ENCODE peak calls at places on chromosomes 7 and 10, in nine cellular contexts. W is H1, D is esophagus muscularis mucosa, C is endothelial cell of umbilical vein, J is HCT116, H is spleen, T is transverse colon, K is stomach, O is sigmoid colon. G is an unnamed sample. For H3K4me1, the result is how much of the 10 kb centered on the place peaks cover.

GRCh38 chr7:102024769-102025391 is 207.5 kb downstream of the CUX1 start:
- DNase-seq in W (no peak), D (no peak), C (no peak), J (no peak), H (peak), T (peak), K (no peak), O (no peak), G (no peak)

GRCh38 chr7:88106430-88106829 is 113.4 kb downstream of the SRI start:
- DNase-seq in W (no peak), D (no peak), C (no peak), J (no peak), H (no peak), T (no peak), K (no peak), O (no peak), G (no peak)

GRCh38 chr10:113897693-113898618 is 43.5 kb downstream of the NHLRC2 start:
- DNase-seq in W (no peak), D (no peak), C (no peak), J (no peak), H (no peak), T (no peak), K (no peak), O (no peak), G (no peak)

GRCh38 chr7:151320263-151320845 is 21.3 kb upstream of the NUB1 start:
- DNase-seq in W (no peak), D (no peak), C (no peak), J (no peak), H (no peak), T (no peak), K (no peak), O (no peak), G (no peak)

GRCh38 chr10:58152698-58153263 is 114.9 kb downstream of the IPMK start:
- DNase-seq in W (peak), D (no peak), C (peak), J (peak), H (no peak), T (peak), K (peak), O (no peak), G (no peak)

GRCh38 chr10:132712291-132712690 is 73.7 kb downstream of the NKX6-2 start:
- DNase-seq in W (no peak), D (no peak), C (no peak), J (no peak), H (peak), T (no peak), K (no peak), O (peak), G (peak)

GRCh38 chr7:137418841-137419240 is 75.3 kb upstream of the PTN start:
- DNase-seq in W (no peak), D (no peak), C (no peak), J (no peak), H (no peak), T (no peak), K (no peak), O (no peak), G (no peak)

GRCh38 chr7:360454-361100 is 70.6 kb downstream of the FOXL3 start:
- DNase-seq in W (no peak), D (no peak), C (no peak), J (no peak), H (peak), T (no peak), K (no peak), O (peak), G (no peak)

GRCh38 chr7:867406-868188 is 8.8 kb upstream of the GET4 start:
- DNase-seq in W (no peak), D (no peak), C (peak), J (no peak), H (peak), T (peak), K (peak), O (peak), G (no peak)

GRCh38 chr10:70540789-70541360 is 61.7 kb downstream of the PRF1 start:
- DNase-seq in W (no peak), D (no peak), C (no peak), J (no peak), H (no peak), T (no peak), K (no peak), O (no peak), G (no peak)

GRCh38 chr7:44348851-44349781 is 23.7 kb upstream of the CAMK2B start:
- DNase-seq in W (no peak), D (no peak), C (no peak), J (no peak), H (no peak), T (no peak), K (no peak), O (no peak), G (no peak)

GRCh38 chr10:110739811-110740271 is 95.7 kb downstream of the RBM20 start:
- DNase-seq in W (no peak), D (no peak), C (no peak), J (peak), H (no peak), T (no peak), K (no peak), O (no peak), G (no peak)

GRCh38 chr7:72268090-72268489 is 144.0 kb downstream of the CALN1 start:
- DNase-seq in W (no peak), D (no peak), C (no peak), J (no peak), H (no peak), T (no peak), K (no peak), O (no peak), G (no peak)

GRCh38 chr7:150357277-150357676 is 11.3 kb upstream of the REPIN1 start:
- DNase-seq in W (no peak), D (no peak), C (no peak), J (no peak), H (peak), T (no peak), K (no peak), O (peak), G (no peak)

GRCh38 chr10:131354380-131354779 is 42.9 kb upstream of the TCERG1L start:
- DNase-seq in W (peak), D (peak), C (no peak), J (no peak), H (no peak), T (no peak), K (no peak), O (no peak), G (no peak)

GRCh38 chr7:99395616-99396327 is 12.6 kb downstream of the PDAP1 start:
- DNase-seq in W (no peak), D (no peak), C (no peak), J (no peak), H (no peak), T (no peak), K (no peak), O (no peak), G (no peak)

GRCh38 chr7:99398891-99399445 is 9.4 kb downstream of the PDAP1 start:
- DNase-seq in W (no peak), D (no peak), C (no peak), J (no peak), H (no peak), T (no peak), K (no peak), O (no peak), G (no peak)

GRCh38 chr7:99399597-99399996 is 8.8 kb downstream of the PDAP1 start:
- DNase-seq in W (no peak), D (no peak), C (no peak), J (no peak), H (no peak), T (no peak), K (no peak), O (no peak), G (no peak)

GRCh38 chr7:99397632-99397983 is 10.8 kb downstream of the PDAP1 start:
- DNase-seq in W (no peak), D (no peak), C (no peak), J (no peak), H (no peak), T (no peak), K (no peak), O (no peak), G (no peak)

GRCh38 chr7:99396914-99397631 is 11.3 kb downstream of the PDAP1 start:
- DNase-seq in W (no peak), D (no peak), C (no peak), J (no peak), H (no peak), T (no peak), K (no peak), O (no peak), G (no peak)
- TF ChIP-seq POLR2AphosphoS5 in W (peak), D (no peak), C (no peak), J (peak), H (no peak), T (no peak), K (no peak), O (no peak), G (no peak)

DNA sequence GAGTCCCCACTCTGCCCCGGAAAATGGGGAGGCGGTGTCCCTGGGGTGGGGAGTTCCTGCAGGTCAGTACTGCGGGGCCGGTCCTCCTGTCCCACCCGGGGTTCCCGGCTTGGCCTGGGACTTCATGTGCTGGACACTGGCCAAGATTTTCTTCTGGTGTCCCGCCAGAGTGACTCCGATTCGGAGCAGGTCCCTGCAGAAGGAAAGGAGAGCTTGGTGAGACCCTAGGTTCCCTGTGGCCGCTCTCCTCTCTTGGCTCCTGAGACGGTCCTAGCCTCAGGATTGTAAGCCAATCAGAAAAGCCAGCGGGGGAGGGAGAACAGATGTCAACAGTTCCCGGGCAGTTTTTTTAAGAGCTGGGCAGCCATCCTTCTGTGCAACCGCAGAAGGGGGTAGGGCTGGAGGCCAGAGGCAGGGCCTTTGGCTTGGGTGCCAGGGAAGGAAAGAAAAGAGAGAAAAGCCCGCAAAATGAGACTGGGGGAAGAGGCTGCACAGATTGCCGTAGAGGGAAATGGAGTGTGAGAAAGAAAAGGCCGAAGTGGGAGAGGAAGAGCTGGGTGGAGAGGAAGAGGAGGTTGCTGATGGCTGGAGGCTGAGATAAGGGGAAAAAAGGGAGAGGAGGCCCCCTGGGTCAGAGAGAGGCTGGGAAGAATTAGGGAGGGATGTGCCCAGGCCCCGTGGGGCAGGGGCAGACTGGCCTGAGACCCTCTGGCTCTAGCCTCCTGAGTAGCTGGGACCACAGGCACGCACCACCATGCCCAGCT is 23.7 kb downstream of the EPHB4 start:
- DNase-seq in W (peak), D (peak), C (peak), J (no peak), H (peak), T (peak), K (peak), O (peak), G (no peak)
- H3K4me1 ChIP-seq in W (under half), D (half or more), C (under half), J (under half), H (under half), T (under half), K (under half), O (under half), G (under half)

DNA sequence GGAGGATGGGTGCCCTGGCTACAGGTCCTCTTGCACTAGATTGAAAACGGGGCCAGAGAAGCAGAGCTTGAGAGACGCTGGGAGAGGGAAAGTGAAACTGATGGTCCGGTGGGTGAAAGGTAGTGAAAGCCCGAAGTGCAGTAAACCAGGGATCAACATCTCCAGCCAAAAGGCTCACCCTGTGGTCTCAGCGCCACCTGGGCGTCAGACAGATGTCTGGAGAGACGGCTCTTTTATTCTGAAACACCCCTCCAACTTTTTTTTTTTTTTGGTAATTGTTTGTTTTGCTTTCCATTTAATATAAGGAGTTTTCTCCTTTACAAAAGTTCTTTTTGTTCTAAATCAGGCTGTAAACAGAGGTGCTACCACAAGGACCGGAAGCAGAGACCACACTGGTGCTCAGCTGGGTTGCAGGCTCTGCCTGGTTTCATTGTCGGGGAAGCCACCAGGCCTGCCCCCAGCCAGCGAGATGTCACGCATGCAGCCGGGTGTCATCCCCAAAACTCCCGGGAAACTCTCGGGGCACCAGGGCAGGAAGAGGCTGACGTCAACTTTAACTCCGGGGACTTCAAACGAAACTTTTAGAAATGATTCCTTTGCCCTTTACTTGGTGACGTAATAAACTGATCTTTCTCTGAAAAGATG is 11.2 kb downstream of the IL2RA start:
- DNase-seq in W (no peak), D (peak), C (no peak), J (no peak), H (peak), T (peak), K (peak), O (peak), G (no peak)
- TF ChIP-seq POLR2A in W (no peak), D (no peak), C (no peak), J (no peak), H (no peak), T (no peak), K (no peak), O (no peak), G (no peak)

DNA sequence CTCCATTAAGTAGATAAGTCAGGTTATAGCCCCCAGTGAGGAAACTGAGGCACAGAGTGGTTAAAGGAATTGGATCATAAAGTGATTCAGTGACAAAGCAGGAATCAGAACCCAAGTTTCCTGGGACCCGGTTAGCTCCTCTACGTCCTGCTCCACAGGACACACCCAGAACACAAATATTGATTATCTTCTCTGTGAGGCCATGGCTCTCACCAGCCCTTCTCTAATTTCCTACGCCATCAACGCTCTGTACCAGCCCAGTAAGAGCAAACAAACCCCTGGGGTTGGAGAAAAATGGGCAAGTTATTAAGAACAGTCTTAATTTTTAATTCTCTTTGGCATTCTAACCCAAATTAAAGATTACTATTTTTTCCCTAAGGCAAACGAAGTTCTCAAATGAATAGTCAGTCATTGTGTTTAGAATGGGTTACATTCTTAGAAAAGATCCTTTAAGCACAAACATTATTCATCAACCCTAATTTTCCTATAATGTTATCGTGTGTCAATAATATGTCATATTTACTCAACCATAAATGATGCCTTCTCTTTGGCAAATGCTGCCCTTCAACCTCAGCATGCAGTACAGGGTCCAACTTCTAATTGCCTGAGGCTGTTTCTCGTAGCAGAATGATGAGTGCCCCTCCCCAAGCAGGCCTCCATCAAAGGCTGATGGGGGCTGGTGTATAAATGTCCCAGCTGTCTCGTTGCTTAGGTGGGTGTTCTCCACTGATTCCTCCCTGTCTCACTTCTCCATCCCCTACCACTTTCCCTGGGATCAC is 25.4 kb upstream of the TM9SF3 start:
- DNase-seq in W (no peak), D (no peak), C (no peak), J (no peak), H (no peak), T (peak), K (no peak), O (no peak), G (no peak)
- TF ChIP-seq POLR2AphosphoS5 in W (no peak), D (no peak), C (no peak), J (no peak), H (no peak), T (no peak), K (no peak), O (no peak), G (no peak)

DNA sequence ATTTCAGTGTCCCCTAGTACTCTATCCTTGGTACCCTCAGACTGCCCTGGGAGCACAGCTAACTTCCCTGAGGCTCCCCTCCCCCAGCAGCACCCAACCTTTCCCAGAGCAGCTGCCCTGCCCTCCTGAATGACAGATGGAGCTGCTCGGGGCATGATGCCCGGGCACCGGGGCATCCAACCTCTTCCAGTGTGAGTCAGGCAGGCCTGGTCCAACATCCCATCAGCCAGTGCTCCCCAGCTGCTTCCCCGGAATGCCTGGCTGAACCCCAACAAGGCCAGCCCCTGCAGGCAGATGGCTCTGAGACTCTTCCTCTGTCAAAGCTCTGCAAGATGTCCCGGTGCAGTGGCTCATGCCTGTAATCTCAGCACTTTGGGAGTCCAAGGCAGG is 11.9 kb upstream of the TSPAN15 start:
- DNase-seq in W (no peak), D (no peak), C (no peak), J (no peak), H (peak), T (peak), K (no peak), O (peak), G (peak)
- H3K4me1 ChIP-seq in W (under half), D (under half), C (under half), J (under half), H (under half), T (under half), K (under half), O (under half), G (under half)

G was measured in suprapubic skin.